ENCODE peak calls at places on chromosomes 16 and 17, in ten cellular contexts. One of them, this sample, is unnamed.

GRCh38 chr17:80585880-80586279 is 41.2 kb downstream of the RPTOR start:
- DNase-seq in GM04504: no peak
- DNase-seq in activated CD4-positive, CD25-positive, alpha-beta regulatory T cell: no peak
- DNase-seq in activated T-cell treated with anti-CD3 and anti-CD28 coated beads, Interleukin-2, amount 50 U/mL, for 4 hours: no peak
- DNase-seq in stromal cell of bone marrow: no peak
- DNase-seq in dorsolateral prefrontal cortex: no peak
- DNase-seq in CD8-positive, alpha-beta T cell: no peak
- DNase-seq in small intestine: no peak
- DNase-seq in SJSA1: no peak
- DNase-seq in mesothelial cell of epicardium: no peak
- DNase-seq in this sample: no peak

GRCh38 chr17:42040818-42041217 is 9.6 kb downstream of the C17orf113 start:
- DNase-seq in GM04504: no peak
- DNase-seq in activated CD4-positive, CD25-positive, alpha-beta regulatory T cell: no peak
- DNase-seq in activated T-cell treated with anti-CD3 and anti-CD28 coated beads, Interleukin-2, amount 50 U/mL, for 4 hours: no peak
- DNase-seq in stromal cell of bone marrow: no peak
- DNase-seq in dorsolateral prefrontal cortex: no peak
- DNase-seq in CD8-positive, alpha-beta T cell: no peak
- DNase-seq in small intestine: no peak
- DNase-seq in SJSA1: no peak
- DNase-seq in mesothelial cell of epicardium: no peak
- DNase-seq in this sample: no peak

GRCh38 chr17:50414808-50415207 is 11.2 kb upstream of the ACSF2 start:
- DNase-seq in GM04504: no peak
- DNase-seq in activated CD4-positive, CD25-positive, alpha-beta regulatory T cell: no peak
- DNase-seq in activated T-cell treated with anti-CD3 and anti-CD28 coated beads, Interleukin-2, amount 50 U/mL, for 4 hours: no peak
- DNase-seq in stromal cell of bone marrow: no peak
- DNase-seq in dorsolateral prefrontal cortex: no peak
- DNase-seq in CD8-positive, alpha-beta T cell: no peak
- DNase-seq in small intestine: no peak
- DNase-seq in SJSA1: no peak
- DNase-seq in mesothelial cell of epicardium: no peak
- DNase-seq in this sample: no peak

GRCh38 chr16:69937465-69937951 is 13.6 kb upstream of the CLEC18A start:
- DNase-seq in GM04504: no peak
- DNase-seq in activated CD4-positive, CD25-positive, alpha-beta regulatory T cell: no peak
- DNase-seq in activated T-cell treated with anti-CD3 and anti-CD28 coated beads, Interleukin-2, amount 50 U/mL, for 4 hours: no peak
- DNase-seq in stromal cell of bone marrow: no peak
- DNase-seq in dorsolateral prefrontal cortex: peak
- DNase-seq in CD8-positive, alpha-beta T cell: no peak
- DNase-seq in small intestine: no peak
- DNase-seq in SJSA1: no peak
- DNase-seq in mesothelial cell of epicardium: no peak
- DNase-seq in this sample: no peak

GRCh38 chr16:85872666-85873561 is 26.0 kb upstream of the IRF8 start:
- DNase-seq in GM04504: no peak
- DNase-seq in activated CD4-positive, CD25-positive, alpha-beta regulatory T cell: no peak
- DNase-seq in activated T-cell treated with anti-CD3 and anti-CD28 coated beads, Interleukin-2, amount 50 U/mL, for 4 hours: no peak
- DNase-seq in stromal cell of bone marrow: no peak
- DNase-seq in dorsolateral prefrontal cortex: no peak
- DNase-seq in CD8-positive, alpha-beta T cell: no peak
- DNase-seq in small intestine: no peak
- DNase-seq in SJSA1: no peak
- DNase-seq in mesothelial cell of epicardium: no peak
- DNase-seq in this sample: no peak

GRCh38 chr16:81600275-81600674 is 155.7 kb downstream of the CMIP start:
- DNase-seq in GM04504: no peak
- DNase-seq in activated CD4-positive, CD25-positive, alpha-beta regulatory T cell: no peak
- DNase-seq in activated T-cell treated with anti-CD3 and anti-CD28 coated beads, Interleukin-2, amount 50 U/mL, for 4 hours: no peak
- DNase-seq in stromal cell of bone marrow: no peak
- DNase-seq in dorsolateral prefrontal cortex: no peak
- DNase-seq in CD8-positive, alpha-beta T cell: no peak
- DNase-seq in small intestine: no peak
- DNase-seq in SJSA1: peak
- DNase-seq in mesothelial cell of epicardium: no peak
- DNase-seq in this sample: no peak

GRCh38 chr16:12612598-12613101 is 191.0 kb downstream of the CPPED1 start:
- DNase-seq in GM04504: no peak
- DNase-seq in activated CD4-positive, CD25-positive, alpha-beta regulatory T cell: no peak
- DNase-seq in activated T-cell treated with anti-CD3 and anti-CD28 coated beads, Interleukin-2, amount 50 U/mL, for 4 hours: no peak
- DNase-seq in stromal cell of bone marrow: no peak
- DNase-seq in dorsolateral prefrontal cortex: no peak
- DNase-seq in CD8-positive, alpha-beta T cell: no peak
- DNase-seq in small intestine: peak
- DNase-seq in SJSA1: no peak
- DNase-seq in mesothelial cell of epicardium: no peak
- DNase-seq in this sample: no peak

GRCh38 chr16:62021295-62021694 is 14.9 kb downstream of the CDH8 start:
- DNase-seq in GM04504: no peak
- DNase-seq in activated CD4-positive, CD25-positive, alpha-beta regulatory T cell: no peak
- DNase-seq in activated T-cell treated with anti-CD3 and anti-CD28 coated beads, Interleukin-2, amount 50 U/mL, for 4 hours: no peak
- DNase-seq in stromal cell of bone marrow: no peak
- DNase-seq in dorsolateral prefrontal cortex: no peak
- DNase-seq in CD8-positive, alpha-beta T cell: no peak
- DNase-seq in small intestine: no peak
- DNase-seq in SJSA1: no peak
- DNase-seq in mesothelial cell of epicardium: no peak
- DNase-seq in this sample: no peak

GRCh38 chr16:21997693-21998480 is 3.0 kb downstream of the PDZD9 start:
- DNase-seq in GM04504: no peak
- DNase-seq in activated CD4-positive, CD25-positive, alpha-beta regulatory T cell: no peak
- DNase-seq in activated T-cell treated with anti-CD3 and anti-CD28 coated beads, Interleukin-2, amount 50 U/mL, for 4 hours: no peak
- DNase-seq in stromal cell of bone marrow: no peak
- DNase-seq in dorsolateral prefrontal cortex: no peak
- DNase-seq in CD8-positive, alpha-beta T cell: no peak
- DNase-seq in small intestine: peak
- DNase-seq in SJSA1: no peak
- DNase-seq in mesothelial cell of epicardium: no peak
- DNase-seq in this sample: no peak

GRCh38 chr17:19305261-19305660 is 57.3 kb downstream of the B9D1 start:
- DNase-seq in GM04504: no peak
- DNase-seq in activated CD4-positive, CD25-positive, alpha-beta regulatory T cell: no peak
- DNase-seq in activated T-cell treated with anti-CD3 and anti-CD28 coated beads, Interleukin-2, amount 50 U/mL, for 4 hours: no peak
- DNase-seq in stromal cell of bone marrow: no peak
- DNase-seq in dorsolateral prefrontal cortex: no peak
- DNase-seq in CD8-positive, alpha-beta T cell: no peak
- DNase-seq in small intestine: no peak
- DNase-seq in SJSA1: no peak
- DNase-seq in mesothelial cell of epicardium: no peak
- DNase-seq in this sample: no peak

GRCh38 chr16:24504467-24505345 is 34.7 kb upstream of the RBBP6 start:
- DNase-seq in GM04504: peak
- DNase-seq in activated CD4-positive, CD25-positive, alpha-beta regulatory T cell: peak
- DNase-seq in activated T-cell treated with anti-CD3 and anti-CD28 coated beads, Interleukin-2, amount 50 U/mL, for 4 hours: peak
- DNase-seq in stromal cell of bone marrow: peak
- DNase-seq in dorsolateral prefrontal cortex: peak
- DNase-seq in CD8-positive, alpha-beta T cell: peak
- DNase-seq in small intestine: peak
- DNase-seq in SJSA1: peak
- DNase-seq in mesothelial cell of epicardium: peak
- DNase-seq in this sample: peak

GRCh38 chr16:57134982-57135381 is 42.6 kb downstream of the CPNE2 start:
- DNase-seq in GM04504: no peak
- DNase-seq in activated CD4-positive, CD25-positive, alpha-beta regulatory T cell: no peak
- DNase-seq in activated T-cell treated with anti-CD3 and anti-CD28 coated beads, Interleukin-2, amount 50 U/mL, for 4 hours: peak
- DNase-seq in stromal cell of bone marrow: no peak
- DNase-seq in dorsolateral prefrontal cortex: no peak
- DNase-seq in CD8-positive, alpha-beta T cell: peak
- DNase-seq in small intestine: peak
- DNase-seq in SJSA1: no peak
- DNase-seq in mesothelial cell of epicardium: no peak
- DNase-seq in this sample: peak

GRCh38 chr17:1639549-1639948 is 6.0 kb downstream of the SCARF1 start:
- DNase-seq in GM04504: no peak
- DNase-seq in activated CD4-positive, CD25-positive, alpha-beta regulatory T cell: no peak
- DNase-seq in activated T-cell treated with anti-CD3 and anti-CD28 coated beads, Interleukin-2, amount 50 U/mL, for 4 hours: no peak
- DNase-seq in stromal cell of bone marrow: no peak
- DNase-seq in dorsolateral prefrontal cortex: peak
- DNase-seq in CD8-positive, alpha-beta T cell: no peak
- DNase-seq in small intestine: no peak
- DNase-seq in SJSA1: no peak
- DNase-seq in mesothelial cell of epicardium: no peak
- DNase-seq in this sample: no peak

GRCh38 chr17:28466521-28467048 is 6.9 kb upstream of the SLC13A2 start:
- DNase-seq in GM04504: no peak
- DNase-seq in activated CD4-positive, CD25-positive, alpha-beta regulatory T cell: no peak
- DNase-seq in activated T-cell treated with anti-CD3 and anti-CD28 coated beads, Interleukin-2, amount 50 U/mL, for 4 hours: no peak
- DNase-seq in stromal cell of bone marrow: no peak
- DNase-seq in dorsolateral prefrontal cortex: no peak
- DNase-seq in CD8-positive, alpha-beta T cell: no peak
- DNase-seq in small intestine: peak
- DNase-seq in SJSA1: peak
- DNase-seq in mesothelial cell of epicardium: no peak
- DNase-seq in this sample: no peak

GRCh38 chr17:46003907-46004748 is 5.1 kb downstream of the STH start:
- DNase-seq in GM04504: no peak
- DNase-seq in activated CD4-positive, CD25-positive, alpha-beta regulatory T cell: no peak
- DNase-seq in activated T-cell treated with anti-CD3 and anti-CD28 coated beads, Interleukin-2, amount 50 U/mL, for 4 hours: no peak
- DNase-seq in stromal cell of bone marrow: no peak
- DNase-seq in dorsolateral prefrontal cortex: peak
- DNase-seq in CD8-positive, alpha-beta T cell: no peak
- DNase-seq in small intestine: peak
- DNase-seq in SJSA1: peak
- DNase-seq in mesothelial cell of epicardium: no peak
- DNase-seq in this sample: no peak

GRCh38 chr17:10683853-10684252 is 13.5 kb downstream of the SCO1 start:
- DNase-seq in GM04504: no peak
- DNase-seq in activated CD4-positive, CD25-positive, alpha-beta regulatory T cell: no peak
- DNase-seq in activated T-cell treated with anti-CD3 and anti-CD28 coated beads, Interleukin-2, amount 50 U/mL, for 4 hours: no peak
- DNase-seq in stromal cell of bone marrow: peak
- DNase-seq in dorsolateral prefrontal cortex: no peak
- DNase-seq in CD8-positive, alpha-beta T cell: no peak
- DNase-seq in small intestine: no peak
- DNase-seq in SJSA1: no peak
- DNase-seq in mesothelial cell of epicardium: no peak
- DNase-seq in this sample: no peak